ENCODE peak calls at places on chromosomes 4 and X, in eight cellular contexts. F is mammary epithelial cell, W is GM23338, U is HCT116, A is left lung, I is RWPE1, V is transverse colon, Q is esophagus squamous epithelium. T is an unnamed sample.

GRCh38 chr4:73740353-73740778 is at the start of gene CXCL8:
- DNase-seq in F (peak; percentile 96), W (peak; percentile 7), U (peak; percentile 76), A (peak; percentile 76), I (peak; percentile 70), V (peak; percentile 70), Q (no peak), T (no peak)

GRCh38 chr4:92101609-92102231 is 202.0 kb upstream of the GRID2 start:
- DNase-seq in F (peak; percentile 27), W (no peak), U (no peak), A (no peak), I (peak; percentile 4), V (no peak), Q (no peak), T (no peak)

GRCh38 chr4:128241425-128241913 is 46.1 kb downstream of the PGRMC2 start:
- DNase-seq in F (peak; percentile 95), W (no peak), U (no peak), A (no peak), I (peak; percentile 85), V (no peak), Q (no peak), T (no peak)

GRCh38 chrX:16144420-16144819 is 21.1 kb downstream of the GRPR start:
- DNase-seq in F (no peak), W (no peak), U (no peak), A (no peak), I (no peak), V (no peak), Q (no peak), T (no peak)

GRCh38 chr4:102637391-102637790 is 123.4 kb downstream of the MANBA start:
- DNase-seq in F (no peak), W (no peak), U (no peak), A (no peak), I (no peak), V (no peak), Q (no peak), T (no peak)

GRCh38 chr4:98627883-98628282 is 30.5 kb downstream of the TSPAN5 start:
- DNase-seq in F (peak; percentile 31), W (no peak), U (peak; percentile 31), A (no peak), I (peak; percentile 34), V (no peak), Q (no peak), T (no peak)

GRCh38 chr4:173680278-173680677 is 150.2 kb upstream of the HAND2 start:
- DNase-seq in F (no peak), W (no peak), U (no peak), A (no peak), I (no peak), V (no peak), Q (no peak), T (no peak)

GRCh38 chrX:123339201-123339905 is 155.3 kb downstream of the GRIA3 start:
- DNase-seq in F (peak; percentile 49), W (no peak), U (no peak), A (no peak), I (no peak), V (no peak), Q (no peak), T (no peak)

GRCh38 chr4:52298444-52298843 is 247.3 kb downstream of the SPATA18 start:
- DNase-seq in F (peak; percentile 56), W (no peak), U (no peak), A (no peak), I (no peak), V (no peak), Q (no peak), T (no peak)

GRCh38 chr4:168119870-168120269 is 27.5 kb downstream of the ANXA10 start:
- DNase-seq in F (no peak), W (no peak), U (no peak), A (no peak), I (no peak), V (no peak), Q (no peak), T (no peak)

GRCh38 chr4:118351851-118352827 is 664 bp downstream of the PRSS12 start:
- DNase-seq in F (peak; percentile 71), W (peak; percentile 65), U (peak; percentile 48), A (peak; percentile 34), I (peak; percentile 7), V (peak; percentile 65), Q (no peak), T (peak; percentile 70)

GRCh38 chrX:19156223-19156622 is 34.0 kb upstream of the ADGRG2 start:
- DNase-seq in F (peak; percentile 10), W (peak; percentile 23), U (no peak), A (no peak), I (peak; percentile 3), V (peak; percentile 11), Q (no peak), T (no peak)

GRCh38 chr4:184115399-184115798 is 102.3 kb downstream of the ENPP6 start:
- DNase-seq in F (no peak), W (no peak), U (no peak), A (no peak), I (no peak), V (no peak), Q (no peak), T (no peak)

GRCh38 chr4:127501103-127501502 is 131.7 kb upstream of the INTU start:
- DNase-seq in F (peak; percentile 11), W (no peak), U (no peak), A (no peak), I (no peak), V (no peak), Q (no peak), T (no peak)

GRCh38 chr4:42641155-42641554 is 15.8 kb downstream of the ATP8A1 start:
- DNase-seq in F (no peak), W (no peak), U (no peak), A (no peak), I (no peak), V (no peak), Q (no peak), T (no peak)

GRCh38 chr4:173958445-173958844 is 325.0 kb downstream of the FBXO8 start:
- DNase-seq in F (peak; percentile 1), W (no peak), U (no peak), A (no peak), I (no peak), V (no peak), Q (no peak), T (no peak)

GRCh38 chr4:98470831-98471230 is 187.6 kb downstream of the TSPAN5 start:
- DNase-seq in F (no peak), W (no peak), U (no peak), A (no peak), I (no peak), V (no peak), Q (no peak), T (no peak)

GRCh38 chr4:7647932-7648812 is 213.4 kb upstream of the PSAPL1 start:
- DNase-seq in F (no peak), W (no peak), U (no peak), A (peak; percentile 77), I (no peak), V (no peak), Q (no peak), T (peak; percentile 66)

GRCh38 chr4:16334641-16335040 is 108.4 kb upstream of the TAPT1 start:
- DNase-seq in F (no peak), W (no peak), U (no peak), A (no peak), I (no peak), V (no peak), Q (no peak), T (no peak)

GRCh38 chr4:8860892-8861575 is 10.6 kb downstream of the HMX1 start:
- DNase-seq in F (no peak), W (peak; percentile 59), U (no peak), A (no peak), I (no peak), V (no peak), Q (no peak), T (no peak)

GRCh38 chr4:89657931-89658700 is 178.8 kb downstream of the SNCA start:
- DNase-seq in F (no peak), W (peak; percentile 61), U (peak; percentile 28), A (no peak), I (no peak), V (no peak), Q (no peak), T (no peak)

GRCh38 chr4:134727696-134728095 is 526.1 kb upstream of the PABPC4L start:
- DNase-seq in F (no peak), W (no peak), U (no peak), A (no peak), I (no peak), V (no peak), Q (no peak), T (no peak)

GRCh38 chrX:118974908-118975671 is 672 bp downstream of the LONRF3 start:
- DNase-seq in F (no peak), W (peak; percentile 60), U (no peak), A (peak; percentile 46), I (no peak), V (peak; percentile 58), Q (no peak), T (peak; percentile 82)

GRCh38 chrX:74420194-74421035 is 878 bp upstream of the SLC16A2 start:
- DNase-seq in F (peak; percentile 66), W (peak; percentile 84), U (no peak), A (peak; percentile 64), I (peak; percentile 42), V (peak; percentile 57), Q (no peak), T (peak; percentile 79)

GRCh38 chr4:142463195-142463594 is 382.9 kb downstream of the INPP4B start:
- DNase-seq in F (no peak), W (no peak), U (no peak), A (no peak), I (no peak), V (peak; percentile 29), Q (no peak), T (no peak)

GRCh38 chr4:106595906-106596305 is 227.3 kb upstream of the GIMD1 start:
- DNase-seq in F (peak; percentile 51), W (no peak), U (no peak), A (no peak), I (no peak), V (no peak), Q (no peak), T (no peak)

GRCh38 chr4:106588906-106589305 is 220.3 kb upstream of the GIMD1 start:
- DNase-seq in F (no peak), W (no peak), U (no peak), A (no peak), I (no peak), V (no peak), Q (no peak), T (no peak)

GRCh38 chr4:106594291-106594952 is 225.8 kb upstream of the GIMD1 start:
- DNase-seq in F (peak; percentile 34), W (no peak), U (no peak), A (no peak), I (peak; percentile 11), V (no peak), Q (no peak), T (no peak)
- TF ChIP-seq CTCF in F (no peak), W (no peak), U (no peak), A (no peak), I (no peak), V (no peak), Q (no peak), T (no peak)

GRCh38 chrX:45868425-45868824 is 667.7 kb upstream of the DIPK2B start:
- DNase-seq in F (no peak), W (no peak), U (no peak), A (no peak), I (no peak), V (no peak), Q (no peak), T (no peak)
- H3K27ac ChIP-seq in F (no peak overlapping the region), W (no peak overlapping the region), U (no peak overlapping the region), A (no peak overlapping the region), I (no peak overlapping the region), V (no peak overlapping the region), Q (no peak overlapping the region), T (no peak overlapping the region)

GRCh38 chr4:147924604-147925412 is 192.9 kb downstream of the ARHGAP10 start:
- DNase-seq in F (no peak), W (peak; percentile 80), U (no peak), A (no peak), I (peak; percentile 8), V (peak; percentile 32), Q (no peak), T (no peak)
- TF ChIP-seq CTCF in F (peak; percentile 21), W (peak; percentile 64), U (peak; percentile 25), A (peak; percentile 23), I (peak; percentile 30), V (peak; percentile 26), Q (no peak), T (peak; percentile 34)

GRCh38 chr4:158826057-158826456 is 57.2 kb downstream of the FNIP2 start:
- DNase-seq in F (no peak), W (no peak), U (no peak), A (no peak), I (no peak), V (no peak), Q (no peak), T (no peak)
- H3K27ac ChIP-seq in F (no peak overlapping the region), W (no peak overlapping the region), U (no peak overlapping the region), A (peak overlapping the region; percentile 63), I (no peak overlapping the region), V (peak overlapping the region; percentile 84), Q (no peak overlapping the region), T (peak overlapping the region; percentile 52)